ENCODE peak calls at places on chromosome 11, in ten cellular contexts. One of them, this sample, is unnamed.

GRCh38 chr11:14254533-14255530 is 104.2 kb downstream of the RRAS2 start:
- DNase-seq in T47D: peak; percentile 12
- DNase-seq in stimulated activated CD4-positive, alpha-beta T cell treated with anti-CD3 and anti-CD28 coated beads, Interleukin-2, amount 100 ng/mL, for 48 hours: no peak
- DNase-seq in T1000: no peak
- DNase-seq in KBM-7: no peak
- DNase-seq in activated CD8-positive, alpha-beta memory T cell treated with anti-CD3 and anti-CD28 coated beads for 24 hours: no peak
- DNase-seq in hippocampal formation: no peak
- DNase-seq in activated CD4-positive, alpha-beta T cell treated with anti-CD3 and anti-CD28 coated beads, Interleukin-2, amount 50 U/mL, for 48 hours: no peak
- DNase-seq in brain microvascular endothelial cell: no peak
- DNase-seq in natural killer cell: no peak
- DNase-seq in this sample: no peak

GRCh38 chr11:102603091-102603490 is 22.0 kb downstream of the MMP20 start:
- DNase-seq in T47D: no peak
- DNase-seq in stimulated activated CD4-positive, alpha-beta T cell treated with anti-CD3 and anti-CD28 coated beads, Interleukin-2, amount 100 ng/mL, for 48 hours: no peak
- DNase-seq in T1000: no peak
- DNase-seq in KBM-7: no peak
- DNase-seq in activated CD8-positive, alpha-beta memory T cell treated with anti-CD3 and anti-CD28 coated beads for 24 hours: no peak
- DNase-seq in hippocampal formation: peak; percentile 70
- DNase-seq in activated CD4-positive, alpha-beta T cell treated with anti-CD3 and anti-CD28 coated beads, Interleukin-2, amount 50 U/mL, for 48 hours: no peak
- DNase-seq in brain microvascular endothelial cell: peak; percentile 76
- DNase-seq in natural killer cell: no peak
- DNase-seq in this sample: no peak

GRCh38 chr11:118845369-118845768 is 38.3 kb upstream of the CXCR5 start:
- DNase-seq in T47D: no peak
- DNase-seq in stimulated activated CD4-positive, alpha-beta T cell treated with anti-CD3 and anti-CD28 coated beads, Interleukin-2, amount 100 ng/mL, for 48 hours: no peak
- DNase-seq in T1000: no peak
- DNase-seq in KBM-7: no peak
- DNase-seq in activated CD8-positive, alpha-beta memory T cell treated with anti-CD3 and anti-CD28 coated beads for 24 hours: no peak
- DNase-seq in hippocampal formation: no peak
- DNase-seq in activated CD4-positive, alpha-beta T cell treated with anti-CD3 and anti-CD28 coated beads, Interleukin-2, amount 50 U/mL, for 48 hours: peak; percentile 27
- DNase-seq in brain microvascular endothelial cell: peak; percentile 53
- DNase-seq in natural killer cell: no peak
- DNase-seq in this sample: no peak

GRCh38 chr11:31915867-31916266 is 104.7 kb upstream of the PAX6 start:
- DNase-seq in T47D: no peak
- DNase-seq in stimulated activated CD4-positive, alpha-beta T cell treated with anti-CD3 and anti-CD28 coated beads, Interleukin-2, amount 100 ng/mL, for 48 hours: no peak
- DNase-seq in T1000: no peak
- DNase-seq in KBM-7: no peak
- DNase-seq in activated CD8-positive, alpha-beta memory T cell treated with anti-CD3 and anti-CD28 coated beads for 24 hours: no peak
- DNase-seq in hippocampal formation: no peak
- DNase-seq in activated CD4-positive, alpha-beta T cell treated with anti-CD3 and anti-CD28 coated beads, Interleukin-2, amount 50 U/mL, for 48 hours: no peak
- DNase-seq in brain microvascular endothelial cell: no peak
- DNase-seq in natural killer cell: no peak
- DNase-seq in this sample: no peak

GRCh38 chr11:20610825-20611224 is 11.4 kb downstream of the SLC6A5 start:
- DNase-seq in T47D: no peak
- DNase-seq in stimulated activated CD4-positive, alpha-beta T cell treated with anti-CD3 and anti-CD28 coated beads, Interleukin-2, amount 100 ng/mL, for 48 hours: no peak
- DNase-seq in T1000: no peak
- DNase-seq in KBM-7: no peak
- DNase-seq in activated CD8-positive, alpha-beta memory T cell treated with anti-CD3 and anti-CD28 coated beads for 24 hours: no peak
- DNase-seq in hippocampal formation: no peak
- DNase-seq in activated CD4-positive, alpha-beta T cell treated with anti-CD3 and anti-CD28 coated beads, Interleukin-2, amount 50 U/mL, for 48 hours: no peak
- DNase-seq in brain microvascular endothelial cell: no peak
- DNase-seq in natural killer cell: no peak
- DNase-seq in this sample: no peak

GRCh38 chr11:820655-821512 is 2.2 kb downstream of the PNPLA2 start:
- DNase-seq in T47D: no peak
- DNase-seq in stimulated activated CD4-positive, alpha-beta T cell treated with anti-CD3 and anti-CD28 coated beads, Interleukin-2, amount 100 ng/mL, for 48 hours: no peak
- DNase-seq in T1000: no peak
- DNase-seq in KBM-7: no peak
- DNase-seq in activated CD8-positive, alpha-beta memory T cell treated with anti-CD3 and anti-CD28 coated beads for 24 hours: no peak
- DNase-seq in hippocampal formation: peak; percentile 32
- DNase-seq in activated CD4-positive, alpha-beta T cell treated with anti-CD3 and anti-CD28 coated beads, Interleukin-2, amount 50 U/mL, for 48 hours: no peak
- DNase-seq in brain microvascular endothelial cell: no peak
- DNase-seq in natural killer cell: no peak
- DNase-seq in this sample: no peak

GRCh38 chr11:79902493-79902892 is 461.7 kb upstream of the TENM4 start:
- DNase-seq in T47D: no peak
- DNase-seq in stimulated activated CD4-positive, alpha-beta T cell treated with anti-CD3 and anti-CD28 coated beads, Interleukin-2, amount 100 ng/mL, for 48 hours: no peak
- DNase-seq in T1000: peak; percentile 4
- DNase-seq in KBM-7: no peak
- DNase-seq in activated CD8-positive, alpha-beta memory T cell treated with anti-CD3 and anti-CD28 coated beads for 24 hours: no peak
- DNase-seq in hippocampal formation: no peak
- DNase-seq in activated CD4-positive, alpha-beta T cell treated with anti-CD3 and anti-CD28 coated beads, Interleukin-2, amount 50 U/mL, for 48 hours: no peak
- DNase-seq in brain microvascular endothelial cell: peak; percentile 47
- DNase-seq in natural killer cell: no peak
- DNase-seq in this sample: no peak

GRCh38 chr11:6321961-6322362 is 1.7 kb upstream of the CAVIN3 start:
- DNase-seq in T47D: no peak
- DNase-seq in stimulated activated CD4-positive, alpha-beta T cell treated with anti-CD3 and anti-CD28 coated beads, Interleukin-2, amount 100 ng/mL, for 48 hours: no peak
- DNase-seq in T1000: no peak
- DNase-seq in KBM-7: no peak
- DNase-seq in activated CD8-positive, alpha-beta memory T cell treated with anti-CD3 and anti-CD28 coated beads for 24 hours: no peak
- DNase-seq in hippocampal formation: no peak
- DNase-seq in activated CD4-positive, alpha-beta T cell treated with anti-CD3 and anti-CD28 coated beads, Interleukin-2, amount 50 U/mL, for 48 hours: no peak
- DNase-seq in brain microvascular endothelial cell: peak; percentile 11
- DNase-seq in natural killer cell: no peak
- DNase-seq in this sample: no peak

GRCh38 chr11:69962152-69962551 is 116.0 kb upstream of the ANO1 start:
- DNase-seq in T47D: no peak
- DNase-seq in stimulated activated CD4-positive, alpha-beta T cell treated with anti-CD3 and anti-CD28 coated beads, Interleukin-2, amount 100 ng/mL, for 48 hours: no peak
- DNase-seq in T1000: no peak
- DNase-seq in KBM-7: no peak
- DNase-seq in activated CD8-positive, alpha-beta memory T cell treated with anti-CD3 and anti-CD28 coated beads for 24 hours: no peak
- DNase-seq in hippocampal formation: no peak
- DNase-seq in activated CD4-positive, alpha-beta T cell treated with anti-CD3 and anti-CD28 coated beads, Interleukin-2, amount 50 U/mL, for 48 hours: no peak
- DNase-seq in brain microvascular endothelial cell: peak; percentile 64
- DNase-seq in natural killer cell: no peak
- DNase-seq in this sample: no peak

GRCh38 chr11:66957971-66958231 is 282 bp downstream of the PC start:
- DNase-seq in T47D: peak; percentile 75
- DNase-seq in stimulated activated CD4-positive, alpha-beta T cell treated with anti-CD3 and anti-CD28 coated beads, Interleukin-2, amount 100 ng/mL, for 48 hours: no peak
- DNase-seq in T1000: no peak
- DNase-seq in KBM-7: no peak
- DNase-seq in activated CD8-positive, alpha-beta memory T cell treated with anti-CD3 and anti-CD28 coated beads for 24 hours: no peak
- DNase-seq in hippocampal formation: no peak
- DNase-seq in activated CD4-positive, alpha-beta T cell treated with anti-CD3 and anti-CD28 coated beads, Interleukin-2, amount 50 U/mL, for 48 hours: no peak
- DNase-seq in brain microvascular endothelial cell: no peak
- DNase-seq in natural killer cell: no peak
- DNase-seq in this sample: no peak

GRCh38 chr11:13907678-13908077 is 54.8 kb upstream of the SPON1 start:
- DNase-seq in T47D: no peak
- DNase-seq in stimulated activated CD4-positive, alpha-beta T cell treated with anti-CD3 and anti-CD28 coated beads, Interleukin-2, amount 100 ng/mL, for 48 hours: no peak
- DNase-seq in T1000: no peak
- DNase-seq in KBM-7: peak; percentile 66
- DNase-seq in activated CD8-positive, alpha-beta memory T cell treated with anti-CD3 and anti-CD28 coated beads for 24 hours: no peak
- DNase-seq in hippocampal formation: no peak
- DNase-seq in activated CD4-positive, alpha-beta T cell treated with anti-CD3 and anti-CD28 coated beads, Interleukin-2, amount 50 U/mL, for 48 hours: no peak
- DNase-seq in brain microvascular endothelial cell: no peak
- DNase-seq in natural killer cell: no peak
- DNase-seq in this sample: no peak

GRCh38 chr11:20154381-20154780 is 5.9 kb downstream of the DBX1 start:
- DNase-seq in T47D: no peak
- DNase-seq in stimulated activated CD4-positive, alpha-beta T cell treated with anti-CD3 and anti-CD28 coated beads, Interleukin-2, amount 100 ng/mL, for 48 hours: no peak
- DNase-seq in T1000: peak; percentile 11
- DNase-seq in KBM-7: no peak
- DNase-seq in activated CD8-positive, alpha-beta memory T cell treated with anti-CD3 and anti-CD28 coated beads for 24 hours: no peak
- DNase-seq in hippocampal formation: no peak
- DNase-seq in activated CD4-positive, alpha-beta T cell treated with anti-CD3 and anti-CD28 coated beads, Interleukin-2, amount 50 U/mL, for 48 hours: no peak
- DNase-seq in brain microvascular endothelial cell: peak; percentile 28
- DNase-seq in natural killer cell: no peak
- DNase-seq in this sample: no peak

GRCh38 chr11:1445741-1446445 is 40.7 kb downstream of the MOB2 start:
- DNase-seq in T47D: no peak
- DNase-seq in stimulated activated CD4-positive, alpha-beta T cell treated with anti-CD3 and anti-CD28 coated beads, Interleukin-2, amount 100 ng/mL, for 48 hours: no peak
- DNase-seq in T1000: no peak
- DNase-seq in KBM-7: no peak
- DNase-seq in activated CD8-positive, alpha-beta memory T cell treated with anti-CD3 and anti-CD28 coated beads for 24 hours: no peak
- DNase-seq in hippocampal formation: no peak
- DNase-seq in activated CD4-positive, alpha-beta T cell treated with anti-CD3 and anti-CD28 coated beads, Interleukin-2, amount 50 U/mL, for 48 hours: no peak
- DNase-seq in brain microvascular endothelial cell: no peak
- DNase-seq in natural killer cell: no peak
- DNase-seq in this sample: no peak

GRCh38 chr11:13463779-13464290 is 813 bp upstream of the BTBD10 start:
- DNase-seq in T47D: no peak
- DNase-seq in stimulated activated CD4-positive, alpha-beta T cell treated with anti-CD3 and anti-CD28 coated beads, Interleukin-2, amount 100 ng/mL, for 48 hours: no peak
- DNase-seq in T1000: no peak
- DNase-seq in KBM-7: no peak
- DNase-seq in activated CD8-positive, alpha-beta memory T cell treated with anti-CD3 and anti-CD28 coated beads for 24 hours: no peak
- DNase-seq in hippocampal formation: no peak
- DNase-seq in activated CD4-positive, alpha-beta T cell treated with anti-CD3 and anti-CD28 coated beads, Interleukin-2, amount 50 U/mL, for 48 hours: no peak
- DNase-seq in brain microvascular endothelial cell: no peak
- DNase-seq in natural killer cell: no peak
- DNase-seq in this sample: no peak

GRCh38 chr11:12989428-12990242 is 19.5 kb upstream of the RASSF10 start:
- DNase-seq in T47D: no peak
- DNase-seq in stimulated activated CD4-positive, alpha-beta T cell treated with anti-CD3 and anti-CD28 coated beads, Interleukin-2, amount 100 ng/mL, for 48 hours: no peak
- DNase-seq in T1000: no peak
- DNase-seq in KBM-7: peak; percentile 74
- DNase-seq in activated CD8-positive, alpha-beta memory T cell treated with anti-CD3 and anti-CD28 coated beads for 24 hours: no peak
- DNase-seq in hippocampal formation: no peak
- DNase-seq in activated CD4-positive, alpha-beta T cell treated with anti-CD3 and anti-CD28 coated beads, Interleukin-2, amount 50 U/mL, for 48 hours: no peak
- DNase-seq in brain microvascular endothelial cell: no peak
- DNase-seq in natural killer cell: no peak
- DNase-seq in this sample: no peak

GRCh38 chr11:129145276-129145675 is 46.8 kb downstream of the ARHGAP32 start:
- DNase-seq in T47D: no peak
- DNase-seq in stimulated activated CD4-positive, alpha-beta T cell treated with anti-CD3 and anti-CD28 coated beads, Interleukin-2, amount 100 ng/mL, for 48 hours: no peak
- DNase-seq in T1000: no peak
- DNase-seq in KBM-7: no peak
- DNase-seq in activated CD8-positive, alpha-beta memory T cell treated with anti-CD3 and anti-CD28 coated beads for 24 hours: no peak
- DNase-seq in hippocampal formation: no peak
- DNase-seq in activated CD4-positive, alpha-beta T cell treated with anti-CD3 and anti-CD28 coated beads, Interleukin-2, amount 50 U/mL, for 48 hours: no peak
- DNase-seq in brain microvascular endothelial cell: no peak
- DNase-seq in natural killer cell: no peak
- DNase-seq in this sample: no peak

GRCh38 chr11:65473275-65473860 is 25.5 kb upstream of the MALAT1 start:
- DNase-seq in T47D: no peak
- DNase-seq in stimulated activated CD4-positive, alpha-beta T cell treated with anti-CD3 and anti-CD28 coated beads, Interleukin-2, amount 100 ng/mL, for 48 hours: no peak
- DNase-seq in T1000: no peak
- DNase-seq in KBM-7: no peak
- DNase-seq in activated CD8-positive, alpha-beta memory T cell treated with anti-CD3 and anti-CD28 coated beads for 24 hours: no peak
- DNase-seq in hippocampal formation: no peak
- DNase-seq in activated CD4-positive, alpha-beta T cell treated with anti-CD3 and anti-CD28 coated beads, Interleukin-2, amount 50 U/mL, for 48 hours: no peak
- DNase-seq in brain microvascular endothelial cell: no peak
- DNase-seq in natural killer cell: no peak
- DNase-seq in this sample: no peak

GRCh38 chr11:4751201-4751600 is 18.5 kb downstream of the OR51F1 start:
- DNase-seq in T47D: no peak
- DNase-seq in stimulated activated CD4-positive, alpha-beta T cell treated with anti-CD3 and anti-CD28 coated beads, Interleukin-2, amount 100 ng/mL, for 48 hours: no peak
- DNase-seq in T1000: no peak
- DNase-seq in KBM-7: no peak
- DNase-seq in activated CD8-positive, alpha-beta memory T cell treated with anti-CD3 and anti-CD28 coated beads for 24 hours: no peak
- DNase-seq in hippocampal formation: no peak
- DNase-seq in activated CD4-positive, alpha-beta T cell treated with anti-CD3 and anti-CD28 coated beads, Interleukin-2, amount 50 U/mL, for 48 hours: no peak
- DNase-seq in brain microvascular endothelial cell: no peak
- DNase-seq in natural killer cell: no peak
- DNase-seq in this sample: no peak

GRCh38 chr11:69325446-69325845 is 31.5 kb downstream of the MYEOV start:
- DNase-seq in T47D: no peak
- DNase-seq in stimulated activated CD4-positive, alpha-beta T cell treated with anti-CD3 and anti-CD28 coated beads, Interleukin-2, amount 100 ng/mL, for 48 hours: no peak
- DNase-seq in T1000: no peak
- DNase-seq in KBM-7: no peak
- DNase-seq in activated CD8-positive, alpha-beta memory T cell treated with anti-CD3 and anti-CD28 coated beads for 24 hours: no peak
- DNase-seq in hippocampal formation: no peak
- DNase-seq in activated CD4-positive, alpha-beta T cell treated with anti-CD3 and anti-CD28 coated beads, Interleukin-2, amount 50 U/mL, for 48 hours: no peak
- DNase-seq in brain microvascular endothelial cell: no peak
- DNase-seq in natural killer cell: no peak
- DNase-seq in this sample: peak; percentile 60

GRCh38 chr11:433111-433510 is 8.7 kb downstream of the ANO9 start:
- DNase-seq in T47D: no peak
- DNase-seq in stimulated activated CD4-positive, alpha-beta T cell treated with anti-CD3 and anti-CD28 coated beads, Interleukin-2, amount 100 ng/mL, for 48 hours: no peak
- DNase-seq in T1000: no peak
- DNase-seq in KBM-7: no peak
- DNase-seq in activated CD8-positive, alpha-beta memory T cell treated with anti-CD3 and anti-CD28 coated beads for 24 hours: no peak
- DNase-seq in hippocampal formation: no peak
- DNase-seq in activated CD4-positive, alpha-beta T cell treated with anti-CD3 and anti-CD28 coated beads, Interleukin-2, amount 50 U/mL, for 48 hours: no peak
- DNase-seq in brain microvascular endothelial cell: no peak
- DNase-seq in natural killer cell: no peak
- DNase-seq in this sample: no peak

GRCh38 chr11:94424011-94424410 is 22.8 kb upstream of the GPR83 start:
- DNase-seq in T47D: no peak
- DNase-seq in stimulated activated CD4-positive, alpha-beta T cell treated with anti-CD3 and anti-CD28 coated beads, Interleukin-2, amount 100 ng/mL, for 48 hours: no peak
- DNase-seq in T1000: no peak
- DNase-seq in KBM-7: no peak
- DNase-seq in activated CD8-positive, alpha-beta memory T cell treated with anti-CD3 and anti-CD28 coated beads for 24 hours: no peak
- DNase-seq in hippocampal formation: no peak
- DNase-seq in activated CD4-positive, alpha-beta T cell treated with anti-CD3 and anti-CD28 coated beads, Interleukin-2, amount 50 U/mL, for 48 hours: no peak
- DNase-seq in brain microvascular endothelial cell: no peak
- DNase-seq in natural killer cell: no peak
- DNase-seq in this sample: no peak

GRCh38 chr11:123063396-123064267 is 1.7 kb upstream of the HSPA8 start:
- DNase-seq in T47D: no peak
- DNase-seq in stimulated activated CD4-positive, alpha-beta T cell treated with anti-CD3 and anti-CD28 coated beads, Interleukin-2, amount 100 ng/mL, for 48 hours: peak; percentile 16
- DNase-seq in T1000: no peak
- DNase-seq in KBM-7: peak; percentile 77
- DNase-seq in activated CD8-positive, alpha-beta memory T cell treated with anti-CD3 and anti-CD28 coated beads for 24 hours: no peak
- DNase-seq in hippocampal formation: peak; percentile 52
- DNase-seq in activated CD4-positive, alpha-beta T cell treated with anti-CD3 and anti-CD28 coated beads, Interleukin-2, amount 50 U/mL, for 48 hours: peak; percentile 45
- DNase-seq in brain microvascular endothelial cell: peak; percentile 53
- DNase-seq in natural killer cell: peak; percentile 36
- DNase-seq in this sample: no peak

GRCh38 chr11:76240143-76240505 is 33.8 kb upstream of the WNT11 start:
- DNase-seq in T47D: no peak
- DNase-seq in stimulated activated CD4-positive, alpha-beta T cell treated with anti-CD3 and anti-CD28 coated beads, Interleukin-2, amount 100 ng/mL, for 48 hours: no peak
- DNase-seq in T1000: no peak
- DNase-seq in KBM-7: no peak
- DNase-seq in activated CD8-positive, alpha-beta memory T cell treated with anti-CD3 and anti-CD28 coated beads for 24 hours: no peak
- DNase-seq in hippocampal formation: no peak
- DNase-seq in activated CD4-positive, alpha-beta T cell treated with anti-CD3 and anti-CD28 coated beads, Interleukin-2, amount 50 U/mL, for 48 hours: no peak
- DNase-seq in brain microvascular endothelial cell: no peak
- DNase-seq in natural killer cell: no peak
- DNase-seq in this sample: no peak

GRCh38 chr11:16346975-16347374 is 9.4 kb downstream of the SOX6 start:
- DNase-seq in T47D: no peak
- DNase-seq in stimulated activated CD4-positive, alpha-beta T cell treated with anti-CD3 and anti-CD28 coated beads, Interleukin-2, amount 100 ng/mL, for 48 hours: no peak
- DNase-seq in T1000: no peak
- DNase-seq in KBM-7: no peak
- DNase-seq in activated CD8-positive, alpha-beta memory T cell treated with anti-CD3 and anti-CD28 coated beads for 24 hours: no peak
- DNase-seq in hippocampal formation: no peak
- DNase-seq in activated CD4-positive, alpha-beta T cell treated with anti-CD3 and anti-CD28 coated beads, Interleukin-2, amount 50 U/mL, for 48 hours: no peak
- DNase-seq in brain microvascular endothelial cell: peak; percentile 36
- DNase-seq in natural killer cell: no peak
- DNase-seq in this sample: no peak

GRCh38 chr11:31303644-31304043 is 65.9 kb downstream of the DCDC1 start:
- DNase-seq in T47D: no peak
- DNase-seq in stimulated activated CD4-positive, alpha-beta T cell treated with anti-CD3 and anti-CD28 coated beads, Interleukin-2, amount 100 ng/mL, for 48 hours: no peak
- DNase-seq in T1000: no peak
- DNase-seq in KBM-7: no peak
- DNase-seq in activated CD8-positive, alpha-beta memory T cell treated with anti-CD3 and anti-CD28 coated beads for 24 hours: no peak
- DNase-seq in hippocampal formation: no peak
- DNase-seq in activated CD4-positive, alpha-beta T cell treated with anti-CD3 and anti-CD28 coated beads, Interleukin-2, amount 50 U/mL, for 48 hours: no peak
- DNase-seq in brain microvascular endothelial cell: no peak
- DNase-seq in natural killer cell: no peak
- DNase-seq in this sample: no peak

GRCh38 chr11:9263840-9264380 is 1.2 kb downstream of the DENND5A start:
- DNase-seq in T47D: no peak
- DNase-seq in stimulated activated CD4-positive, alpha-beta T cell treated with anti-CD3 and anti-CD28 coated beads, Interleukin-2, amount 100 ng/mL, for 48 hours: peak; percentile 30
- DNase-seq in T1000: no peak
- DNase-seq in KBM-7: no peak
- DNase-seq in activated CD8-positive, alpha-beta memory T cell treated with anti-CD3 and anti-CD28 coated beads for 24 hours: peak; percentile 76
- DNase-seq in hippocampal formation: peak; percentile 26
- DNase-seq in activated CD4-positive, alpha-beta T cell treated with anti-CD3 and anti-CD28 coated beads, Interleukin-2, amount 50 U/mL, for 48 hours: peak; percentile 61
- DNase-seq in brain microvascular endothelial cell: no peak
- DNase-seq in natural killer cell: peak; percentile 37
- DNase-seq in this sample: no peak

GRCh38 chr11:9574806-9575530 is 1.5 kb downstream of the WEE1 start:
- DNase-seq in T47D: no peak
- DNase-seq in stimulated activated CD4-positive, alpha-beta T cell treated with anti-CD3 and anti-CD28 coated beads, Interleukin-2, amount 100 ng/mL, for 48 hours: no peak
- DNase-seq in T1000: no peak
- DNase-seq in KBM-7: peak; percentile 68
- DNase-seq in activated CD8-positive, alpha-beta memory T cell treated with anti-CD3 and anti-CD28 coated beads for 24 hours: no peak
- DNase-seq in hippocampal formation: no peak
- DNase-seq in activated CD4-positive, alpha-beta T cell treated with anti-CD3 and anti-CD28 coated beads, Interleukin-2, amount 50 U/mL, for 48 hours: peak; percentile 20
- DNase-seq in brain microvascular endothelial cell: peak; percentile 83
- DNase-seq in natural killer cell: no peak
- DNase-seq in this sample: no peak

GRCh38 chr11:67633758-67634365 is 4.1 kb upstream of the NUDT8 start:
- DNase-seq in T47D: no peak
- DNase-seq in stimulated activated CD4-positive, alpha-beta T cell treated with anti-CD3 and anti-CD28 coated beads, Interleukin-2, amount 100 ng/mL, for 48 hours: no peak
- DNase-seq in T1000: no peak
- DNase-seq in KBM-7: no peak
- DNase-seq in activated CD8-positive, alpha-beta memory T cell treated with anti-CD3 and anti-CD28 coated beads for 24 hours: no peak
- DNase-seq in hippocampal formation: no peak
- DNase-seq in activated CD4-positive, alpha-beta T cell treated with anti-CD3 and anti-CD28 coated beads, Interleukin-2, amount 50 U/mL, for 48 hours: no peak
- DNase-seq in brain microvascular endothelial cell: no peak
- DNase-seq in natural killer cell: no peak
- DNase-seq in this sample: no peak